ENCODE peak calls at places on chromosome 1, in four cellular contexts. N is stimulated activated CD4-positive, alpha-beta T cell treated with anti-CD3 and anti-CD28 coated beads, Interleukin-1b, Interleukin-23, amount 100 ng/mL, for 4 hours; L is activated naive CD8-positive, alpha-beta T cell treated with anti-CD3 and anti-CD28 coated beads for 36 hours; E is activated T-cell treated with anti-CD3 and anti-CD28 coated beads for 48 hours. Q is an unnamed sample.

GRCh38 chr1:11725616-11726015 is 10.3 kb upstream of the AGTRAP start:
- DNase-seq in L (no peak), E (no peak), N (no peak), Q (no peak)

GRCh38 chr1:110433803-110434202 is 17.1 kb upstream of the PROK1 start:
- DNase-seq in L (peak), E (no peak), N (no peak), Q (peak)

GRCh38 chr1:81600878-81601658 is 199.7 kb upstream of the ADGRL2 start:
- DNase-seq in E (no peak), N (no peak), L (no peak), Q (no peak)

GRCh38 chr1:182113879-182114626 is 52.5 kb upstream of the ZNF648 start:
- DNase-seq in N (no peak), E (no peak), L (no peak), Q (no peak)

GRCh38 chr1:54287176-54287650 is 87.2 kb downstream of the MRPL37 start:
- DNase-seq in E (peak), L (peak), N (peak), Q (peak)

GRCh38 chr1:213055087-213055591 is 4.1 kb downstream of the RPS6KC1 start:
- DNase-seq in L (no peak), N (no peak), E (no peak), Q (no peak)

GRCh38 chr1:197903196-197903514 is 725 bp downstream of the C1orf53 start:
- DNase-seq in E (no peak), N (no peak), L (no peak), Q (no peak)

GRCh38 chr1:184212649-184213314 is 161.3 kb downstream of the TSEN15 start:
- DNase-seq in E (no peak), N (no peak), L (no peak), Q (no peak)

GRCh38 chr1:6385673-6386191 is 7.8 kb downstream of the ACOT7 start:
- DNase-seq in E (no peak), N (no peak), L (no peak), Q (no peak)

GRCh38 chr1:85581138-85581801 is 709 bp downstream of the CCN1 start:
- DNase-seq in E (peak), L (peak), N (no peak), Q (peak)

GRCh38 chr1:31111290-31111951 is 45.9 kb upstream of the PUM1 start:
- DNase-seq in E (no peak), N (no peak), L (no peak), Q (no peak)

GRCh38 chr1:183191833-183192232 is 5.8 kb downstream of the LAMC2 start:
- DNase-seq in N (no peak), L (no peak), E (no peak), Q (no peak)